ENCODE peak calls at places on chromosome 5, in eight cellular contexts. K, F, M, G, I, Z, P and W are unnamed samples.

GRCh38 chr5:176519810-176520720 is 17.1 kb downstream of the RNF44 start:
- DNase-seq in P (no peak), G (no peak), Z (no peak), F (no peak), M (no peak), K (no peak), I (no peak), W (no peak)

GRCh38 chr5:64161420-64161819 is 4.2 kb upstream of the RNF180 start:
- DNase-seq in K (no peak), G (no peak), I (no peak), F (no peak), M (no peak), P (no peak), Z (no peak), W (no peak)

GRCh38 chr5:42057254-42057690 is 132.2 kb downstream of the FBXO4 start:
- DNase-seq in Z (peak), G (no peak), P (peak), K (peak), F (peak), I (no peak), M (peak), W (no peak)

GRCh38 chr5:139523635-139524445 is 37.3 kb upstream of the UBE2D2 start:
- DNase-seq in K (no peak), I (no peak), P (no peak), M (no peak), Z (no peak), F (no peak), G (no peak), W (no peak)

GRCh38 chr5:124317471-124317870 is 429.0 kb downstream of the ZNF608 start:
- DNase-seq in P (no peak), K (no peak), M (no peak), I (no peak), G (no peak), Z (no peak), F (no peak), W (no peak)

GRCh38 chr5:119411935-119412623 is 40.2 kb upstream of the HSD17B4 start:
- DNase-seq in K (peak), F (peak), Z (peak), G (no peak), I (peak), P (peak), M (peak), W (no peak)

GRCh38 chr5:139912804-139913203 is 117.2 kb downstream of the PSD2 start:
- DNase-seq in M (no peak), F (no peak), Z (no peak), I (no peak), G (no peak), P (no peak), K (no peak), W (no peak)

GRCh38 chr5:72203251-72203845 is 96.1 kb downstream of the MAP1B start:
- DNase-seq in F (no peak), I (no peak), Z (no peak), M (no peak), K (no peak), G (no peak), P (peak), W (no peak)

GRCh38 chr5:106397700-106398099 is 1273.0 kb downstream of the EFNA5 start:
- DNase-seq in M (peak), F (peak), Z (peak), I (no peak), K (peak), P (peak), G (no peak), W (peak)

GRCh38 chr5:10757043-10757442 is 4.0 kb downstream of the DAP start:
- DNase-seq in K (no peak), P (no peak), F (no peak), Z (no peak), G (no peak), I (no peak), M (peak), W (no peak)

GRCh38 chr5:55603947-55604346 is 69.2 kb upstream of the PLPP1 start:
- DNase-seq in K (no peak), I (no peak), P (peak), G (no peak), Z (peak), F (peak), M (peak), W (no peak)

GRCh38 chr5:149757186-149757950 is 27.3 kb downstream of the PPARGC1B start:
- DNase-seq in P (no peak), Z (no peak), G (no peak), M (no peak), K (no peak), I (no peak), F (no peak), W (no peak)

GRCh38 chr5:58188287-58188651 is 271.6 kb downstream of the PLK2 start:
- DNase-seq in I (no peak), P (peak), Z (peak), F (peak), K (no peak), G (no peak), M (peak), W (peak)
- TF ChIP-seq CTCF in I (no peak), P (no peak), Z (no peak), F (no peak), K (no peak), G (no peak), M (peak), W (peak)

GRCh38 chr5:53481887-53482716 is 1.7 kb downstream of the FST start:
- DNase-seq in F (peak), Z (peak), K (no peak), P (peak), I (peak), G (peak), M (peak), W (no peak)
- TF ChIP-seq CTCF in F (peak), Z (peak), K (no peak), P (peak), I (peak), G (no peak), M (peak), W (peak)

GRCh38 chr5:50440651-50441478 is at the start of gene EMB:
- DNase-seq in Z (peak), G (peak), M (peak), I (peak), F (peak), K (no peak), P (no peak), W (no peak)
- TF ChIP-seq CTCF in Z (peak), G (peak), M (peak), I (no peak), F (no peak), K (peak), P (no peak), W (no peak)

GRCh38 chr5:159049844-159050318 is 49.8 kb downstream of the EBF1 start:
- DNase-seq in M (peak), I (no peak), P (peak), G (no peak), F (peak), K (no peak), Z (peak), W (no peak)
- TF ChIP-seq CTCF in M (peak), I (peak), P (peak), G (peak), F (peak), K (peak), Z (peak), W (peak)

GRCh38 chr5:38479315-38479904 is 77.0 kb downstream of the LIFR start:
- DNase-seq in I (no peak), F (peak), Z (no peak), K (no peak), G (no peak), M (no peak), P (peak), W (no peak)

GRCh38 chr5:38478166-38478565 is 78.3 kb downstream of the LIFR start:
- DNase-seq in M (no peak), P (no peak), F (no peak), G (no peak), I (no peak), K (no peak), Z (no peak), W (no peak)

DNA sequence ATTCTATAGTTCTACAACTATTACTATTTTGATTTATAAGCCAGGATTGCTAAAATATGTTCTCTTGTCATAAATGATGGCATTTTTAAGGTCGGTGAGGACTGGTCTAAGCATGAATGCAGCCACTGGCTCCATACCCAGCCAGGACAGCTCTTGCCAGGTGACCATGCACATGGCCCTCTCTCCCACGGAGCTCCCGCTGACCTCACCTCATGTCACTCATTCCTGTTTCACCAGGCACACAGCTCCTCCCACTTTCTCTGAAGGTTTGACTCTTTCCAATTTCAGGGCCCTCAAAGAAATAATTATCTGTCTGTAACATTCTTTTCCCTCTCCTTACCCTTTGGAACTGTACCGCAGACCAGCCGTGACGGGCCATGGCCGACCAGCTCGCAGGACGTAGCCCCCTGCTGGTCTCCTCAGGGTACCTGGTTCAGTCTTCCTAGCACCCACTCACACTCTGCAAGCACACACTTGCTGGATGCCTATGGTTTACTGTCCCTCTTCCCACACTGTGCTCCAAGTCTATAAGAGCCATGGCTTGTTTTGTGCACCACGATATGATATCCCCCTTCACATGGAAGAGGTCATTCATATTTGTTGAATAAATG is 72.6 kb downstream of the LIFR start:
- DNase-seq in Z (no peak), M (no peak), I (no peak), K (no peak), G (no peak), P (no peak), F (no peak), W (no peak)
- TF ChIP-seq CTCF in Z (no peak), M (no peak), I (peak), K (peak), G (no peak), P (no peak), F (no peak), W (no peak)

GRCh38 chr5:127515693-127516440 is 1.6 kb upstream of the PRRC1 start:
- DNase-seq in P (no peak), Z (no peak), F (no peak), M (no peak), G (no peak), I (no peak), K (no peak), W (no peak)

GRCh38 chr5:127517480-127518318 is at the start of gene PRRC1:
- DNase-seq in K (peak), M (peak), G (peak), F (peak), P (peak), Z (peak), I (peak), W (peak)

GRCh38 chr5:127517110-127517479 is 345 bp upstream of the PRRC1 start:
- DNase-seq in M (no peak), F (no peak), G (no peak), K (peak), P (peak), I (no peak), Z (no peak), W (no peak)

GRCh38 chr5:127518319-127518621 is 830 bp downstream of the PRRC1 start:
- DNase-seq in F (no peak), I (no peak), P (peak), M (peak), Z (peak), K (peak), G (no peak), W (peak)

DNA sequence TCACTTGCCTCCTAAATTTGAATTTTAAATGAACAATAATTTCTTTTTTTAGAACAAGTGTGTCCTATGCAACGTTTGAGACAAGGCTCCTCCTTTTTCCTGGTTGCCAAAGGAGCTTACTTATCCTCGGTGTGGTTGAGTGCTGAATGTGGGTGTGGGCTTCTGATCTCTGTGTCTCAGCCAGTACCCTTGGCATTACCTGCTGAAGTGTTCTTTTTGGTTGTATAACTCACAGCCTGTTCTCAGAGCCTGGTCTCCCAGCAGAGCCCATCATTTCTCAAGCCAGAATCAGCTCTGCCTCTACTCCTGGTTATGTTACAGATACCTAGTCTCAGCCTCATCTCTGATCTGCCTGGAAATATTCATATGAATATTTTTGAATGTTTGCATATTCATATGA is 3.9 kb upstream of the PRRC1 start:
- DNase-seq in K (no peak), M (no peak), P (no peak), Z (no peak), G (no peak), I (no peak), F (no peak), W (no peak)
- TF ChIP-seq CTCF in K (no peak), M (no peak), P (no peak), Z (no peak), G (no peak), I (no peak), F (no peak), W (no peak)

GRCh38 chr5:31827862-31828261 is 188.9 kb downstream of the PDZD2 start:
- DNase-seq in G (no peak), M (no peak), F (peak), K (peak), P (peak), Z (peak), I (no peak), W (no peak)

GRCh38 chr5:31825775-31826068 is 186.8 kb downstream of the PDZD2 start:
- DNase-seq in Z (no peak), K (no peak), F (no peak), G (no peak), I (no peak), M (no peak), P (no peak), W (no peak)

GRCh38 chr5:31819926-31820516 is 181.1 kb downstream of the PDZD2 start:
- DNase-seq in M (no peak), Z (no peak), G (no peak), K (no peak), F (no peak), P (no peak), I (no peak), W (no peak)

GRCh38 chr5:31823477-31823876 is 184.5 kb downstream of the PDZD2 start:
- DNase-seq in I (no peak), P (no peak), K (no peak), F (no peak), G (no peak), M (no peak), Z (peak), W (no peak)

GRCh38 chr5:31824886-31825774 is 186.2 kb downstream of the PDZD2 start:
- DNase-seq in G (no peak), M (peak), K (peak), I (no peak), Z (peak), F (peak), P (peak), W (peak)
- TF ChIP-seq CTCF in G (peak), M (peak), K (peak), I (peak), Z (peak), F (peak), P (peak), W (peak)